ENCODE peak calls at places on chromosomes 4 and X, in five cellular contexts. H, Y, O, W and A are unnamed samples.

GRCh38 chr4:100736651-100737450 is 219.0 kb upstream of the EMCN start:
- DNase-seq in Y (no peak), H (no peak), O (peak), W (peak), A (peak)

GRCh38 chr4:2832981-2833670 is 10.5 kb upstream of the ADD1 start:
- DNase-seq in O (no peak), H (no peak), W (no peak), Y (no peak), A (no peak)

GRCh38 chr4:112145326-112145819 is at the start of gene FAM241A:
- DNase-seq in W (peak), H (peak), O (peak), Y (peak), A (no peak)

GRCh38 chr4:80192937-80193336 is 4.4 kb upstream of the PRDM8 start:
- DNase-seq in Y (peak), W (no peak), H (no peak), O (peak), A (no peak)

GRCh38 chrX:40152706-40153334 is 55.1 kb upstream of the BCOR start:
- DNase-seq in H (peak), Y (no peak), W (peak), O (no peak), A (no peak)

GRCh38 chr4:3706111-3706511 is 60.1 kb upstream of the ADRA2C start:
- DNase-seq in Y (no peak), O (no peak), W (no peak), H (no peak), A (no peak)

GRCh38 chr4:7929530-7929951 is 10.1 kb downstream of the AFAP1 start:
- DNase-seq in O (peak), H (no peak), W (peak), Y (no peak), A (no peak)

GRCh38 chr4:78552398-78553396 is 1.1 kb downstream of the ANXA3 start:
- DNase-seq in O (peak), W (peak), Y (no peak), H (no peak), A (no peak)

GRCh38 chr4:120466429-120466828 is 399.8 kb upstream of the MAD2L1 start:
- DNase-seq in H (no peak), W (no peak), Y (no peak), O (no peak), A (no peak)

GRCh38 chr4:104449537-104449936 is 45.2 kb downstream of the CXXC4 start:
- DNase-seq in W (no peak), O (peak), H (no peak), Y (no peak), A (no peak)

GRCh38 chr4:108834787-108835384 is 72.0 kb upstream of the ETNPPL start:
- DNase-seq in H (no peak), Y (peak), O (peak), W (peak), A (peak)

GRCh38 chr4:54802336-54802735 is 144.6 kb downstream of the KIT start:
- DNase-seq in Y (no peak), H (no peak), W (no peak), O (no peak), A (no peak)

GRCh38 chr4:39942507-39942906 is 35.2 kb downstream of the PDS5A start:
- DNase-seq in H (no peak), Y (no peak), O (no peak), W (no peak), A (no peak)

GRCh38 chrX:10070714-10071436 is 85.9 kb upstream of the CLCN4 start:
- DNase-seq in Y (no peak), W (no peak), O (no peak), H (no peak), A (no peak)

GRCh38 chr4:113881256-113881655 is 98.2 kb downstream of the ARSJ start:
- DNase-seq in O (peak), W (no peak), H (no peak), Y (peak), A (no peak)

GRCh38 chr4:48262926-48263325 is 6.7 kb downstream of the TEC start:
- DNase-seq in Y (no peak), W (no peak), H (no peak), O (no peak), A (no peak)

GRCh38 chr4:160981083-160981482 is 1182.7 kb downstream of the FSTL5 start:
- DNase-seq in O (no peak), H (no peak), Y (no peak), W (no peak), A (no peak)

GRCh38 chrX:119040432-119040831 is 32.4 kb upstream of the CT47C1 start:
- DNase-seq in O (no peak), H (no peak), W (no peak), Y (no peak), A (no peak)

GRCh38 chr4:155322782-155323181 is 54.0 kb downstream of the MAP9 start:
- DNase-seq in H (no peak), W (no peak), O (no peak), Y (no peak), A (no peak)

GRCh38 chrX:115563633-115564182 is 2.7 kb downstream of the PLS3 start:
- DNase-seq in H (no peak), O (no peak), W (peak), Y (no peak), A (no peak)

GRCh38 chrX:106891762-106892161 is 11.4 kb downstream of the RIPPLY1 start:
- DNase-seq in W (no peak), O (peak), Y (no peak), H (no peak), A (no peak)

GRCh38 chrX:143635915-143636314 is at the start of gene SLITRK4:
- DNase-seq in W (no peak), Y (no peak), H (no peak), O (no peak), A (no peak)

GRCh38 chr4:39083164-39083563 is 21.1 kb downstream of the KLHL5 start:
- DNase-seq in O (peak), Y (no peak), W (no peak), H (no peak), A (no peak)

GRCh38 chr4:188400456-188400855 is 261.2 kb downstream of the TRIML1 start:
- DNase-seq in Y (no peak), W (no peak), H (no peak), O (peak), A (no peak)

GRCh38 chrX:10665681-10666080 is 45.3 kb upstream of the MID1 start:
- DNase-seq in H (no peak), W (no peak), O (no peak), Y (no peak), A (no peak)

GRCh38 chrX:94204524-94204923 is 530.5 kb downstream of the FAM133A start:
- DNase-seq in W (no peak), O (peak), Y (no peak), H (no peak), A (no peak)

GRCh38 chrX:140712413-140713173 is 3.0 kb downstream of the LINC00632 start:
- DNase-seq in W (peak), O (no peak), H (peak), Y (no peak), A (peak)

GRCh38 chr4:37434469-37434868 is 189.9 kb downstream of the NWD2 start:
- DNase-seq in H (no peak), Y (no peak), W (peak), O (no peak), A (no peak)

GRCh38 chrX:151604931-151605330 is 41.5 kb downstream of the PASD1 start:
- DNase-seq in Y (no peak), O (no peak), H (no peak), W (no peak), A (no peak)

GRCh38 chr4:151291485-151291884 is 14.5 kb downstream of the PRSS48 start:
- DNase-seq in O (no peak), Y (no peak), W (no peak), H (no peak), A (no peak)

GRCh38 chrX:153909024-153909979 is 4.8 kb downstream of the AVPR2 start:
- DNase-seq in W (no peak), Y (no peak), O (no peak), H (peak), A (no peak)

GRCh38 chr4:143287571-143287923 is 49.1 kb upstream of the GAB1 start:
- DNase-seq in H (no peak), Y (no peak), W (no peak), O (no peak), A (no peak)
- TF ChIP-seq CTCF in H (no peak), Y (no peak), W (no peak), O (no peak), A (no peak)

GRCh38 chrX:45479196-45479834 is 278.6 kb upstream of the DIPK2B start:
- DNase-seq in Y (peak), O (peak), W (peak), H (no peak), A (peak)
- H3K4me3 ChIP-seq in Y (no peak), O (no peak), W (no peak), H (no peak), A (no peak)

DNA sequence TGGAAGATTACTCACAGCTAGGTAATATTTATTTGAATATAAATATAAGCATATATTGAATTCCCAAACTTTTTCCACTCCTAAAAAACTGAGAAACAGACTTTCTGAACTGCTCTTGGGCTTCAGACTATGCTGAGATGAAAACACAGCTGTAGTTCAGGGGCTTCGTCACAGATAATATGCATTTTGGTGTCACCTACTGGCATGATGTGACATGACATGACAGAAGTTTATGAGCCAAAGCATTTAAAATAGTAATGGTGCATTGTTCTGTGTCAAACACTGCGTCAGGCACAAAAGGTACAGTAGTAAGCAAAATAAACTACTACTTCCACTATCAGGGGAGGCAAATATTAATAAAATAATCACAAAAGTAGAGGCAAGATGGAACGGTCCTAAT is 171.3 kb downstream of the BTC start:
- DNase-seq in Y (no peak), W (peak), O (peak), H (no peak), A (peak)
- TF ChIP-seq CTCF in Y (peak), W (peak), O (peak), H (peak), A (peak)

GRCh38 chr4:133152801-133153526 is 3.9 kb downstream of the PCDH10 start:
- DNase-seq in O (no peak), Y (no peak), H (no peak), W (no peak), A (no peak)
- H3K4me3 ChIP-seq in O (no peak), Y (peak), H (no peak), W (peak), A (no peak)

GRCh38 chrX:46649421-46650260 is 76.1 kb downstream of the CHST7 start:
- DNase-seq in O (no peak), Y (no peak), H (peak), W (no peak), A (no peak)

GRCh38 chrX:46648660-46649059 is 75.1 kb downstream of the CHST7 start:
- DNase-seq in W (no peak), O (no peak), Y (no peak), H (no peak), A (no peak)

GRCh38 chrX:46653482-46653881 is 79.9 kb downstream of the CHST7 start:
- DNase-seq in Y (no peak), W (peak), H (no peak), O (no peak), A (no peak)
- TF ChIP-seq CTCF in Y (peak), W (peak), H (no peak), O (peak), A (peak)